ENCODE peak calls at places on chromosomes 16 and 17, in ten cellular contexts. H is fibroblast of lung, G is neural progenitor cell, W is GM12878, R is PC-3, D is MM.1S, V is astrocyte, T is endothelial cell of umbilical vein, C is HepG2, E is GM23248. X is an unnamed sample.

GRCh38 chr17:68674271-68674925 is 73.2 kb upstream of the FAM20A start:
- DNase-seq in H (no peak), V (no peak), G (no peak), T (no peak), E (no peak), D (no peak), W (no peak), R (no peak), C (no peak), X (no peak)

GRCh38 chr17:75950850-75951554 is 10.2 kb upstream of the FBF1 start:
- DNase-seq in T (peak; percentile 34), V (peak; percentile 49), D (no peak), H (peak; percentile 20), G (no peak), E (peak; percentile 30), W (no peak), R (no peak), C (no peak), X (no peak)

GRCh38 chr17:75945202-75945601 is 4.4 kb upstream of the FBF1 start:
- DNase-seq in V (no peak), H (no peak), W (no peak), T (no peak), D (no peak), E (no peak), C (no peak), R (no peak), G (no peak), X (no peak)

GRCh38 chr16:81593481-81593880 is 148.9 kb downstream of the CMIP start:
- DNase-seq in C (no peak), E (no peak), T (no peak), W (no peak), H (no peak), G (no peak), V (no peak), D (no peak), R (no peak), X (no peak)

GRCh38 chr16:76346210-76346609 is 69.0 kb downstream of the CNTNAP4 start:
- DNase-seq in E (no peak), V (no peak), D (no peak), G (no peak), T (no peak), R (no peak), H (no peak), W (no peak), C (no peak), X (no peak)

GRCh38 chr17:28763804-28764266 is 20.0 kb downstream of the TRAF4 start:
- DNase-seq in C (peak; percentile 68), T (peak; percentile 79), V (peak; percentile 44), H (peak; percentile 85), W (no peak), R (peak; percentile 85), E (peak; percentile 84), G (peak; percentile 76), D (peak; percentile 76), X (peak; percentile 66)

GRCh38 chr17:76027159-76027839 is at the start of gene EVPL:
- DNase-seq in E (no peak), R (peak; percentile 98), W (no peak), V (no peak), C (peak; percentile 79), G (no peak), H (no peak), D (no peak), T (no peak), X (no peak)

GRCh38 chr16:79081292-79082066 is 519.1 kb downstream of the MAF start:
- DNase-seq in H (no peak), G (no peak), E (no peak), D (no peak), T (no peak), V (no peak), W (no peak), C (peak; percentile 45), R (no peak), X (no peak)

GRCh38 chr16:52450906-52451305 is 96.0 kb downstream of the TOX3 start:
- DNase-seq in D (no peak), T (no peak), C (no peak), W (no peak), G (no peak), H (no peak), R (no peak), V (no peak), E (no peak), X (no peak)

GRCh38 chr17:36939059-36939943 is 2.0 kb downstream of the LHX1 start:
- DNase-seq in E (no peak), W (no peak), G (peak; percentile 45), R (no peak), C (no peak), H (no peak), T (no peak), D (no peak), V (no peak), X (no peak)

DNA sequence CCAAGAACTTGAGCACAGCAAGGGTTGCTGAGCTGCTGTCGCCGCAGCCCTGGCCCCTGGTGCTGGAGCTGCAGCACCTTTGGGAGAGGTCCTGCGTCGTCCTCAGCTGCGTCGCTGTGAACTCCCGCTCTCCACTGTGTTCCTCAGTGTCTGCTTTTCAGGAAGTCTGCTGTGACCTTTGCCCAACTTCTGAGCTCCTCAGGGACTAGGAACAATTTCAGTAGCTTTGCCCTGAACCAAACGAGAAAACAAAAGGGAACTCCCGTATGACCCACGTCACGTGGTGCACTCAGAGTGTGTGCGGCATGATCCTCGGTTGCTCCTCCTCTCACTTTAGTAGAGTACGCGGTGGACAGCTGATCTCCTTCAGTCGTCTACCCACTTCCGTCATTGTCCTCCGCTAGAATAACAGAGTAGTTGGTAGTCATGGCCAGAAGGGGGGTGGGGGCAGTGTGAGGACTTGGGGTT is 44.2 kb downstream of the WDR45B start:
- DNase-seq in C (no peak), D (no peak), W (no peak), R (no peak), V (no peak), H (peak; percentile 45), E (no peak), T (peak; percentile 36), G (no peak), X (no peak)
- H3K4me3 ChIP-seq in C (no peak overlapping the region), D (no peak overlapping the region), W (no peak overlapping the region), R (no peak overlapping the region), V (no peak overlapping the region), H (no peak overlapping the region), E (no peak overlapping the region), T (no peak overlapping the region), G (no peak overlapping the region), X (no peak overlapping the region)

GRCh38 chr16:73047536-73048291 is at the start of gene ZFHX3:
- DNase-seq in H (peak; percentile 68), V (no peak), C (peak; percentile 76), E (peak; percentile 83), W (no peak), T (peak; percentile 53), D (peak; percentile 56), R (peak; percentile 76), G (peak; percentile 89), X (no peak)
- H3K9ac ChIP-seq in H (peak within 1 kb of the TSS; percentile 83), V (peak within 1 kb of the TSS; percentile 87), C (peak within 1 kb of the TSS; percentile 92), E (peak within 1 kb of the TSS; percentile 88), W (peak within 1 kb of the TSS; percentile 69), T (peak within 1 kb of the TSS; percentile 86), D (no peak within 1 kb of the TSS), R (peak within 1 kb of the TSS; percentile 93), G (no peak within 1 kb of the TSS), X (peak within 1 kb of the TSS; percentile 53)

GRCh38 chr16:86496929-86497381 is 13.4 kb upstream of the FOXF1 start:
- DNase-seq in E (no peak), C (no peak), W (no peak), V (no peak), G (peak; percentile 58), H (no peak), R (no peak), D (no peak), T (no peak), X (no peak)

GRCh38 chr16:86499889-86500707 is 10.2 kb upstream of the FOXF1 start:
- DNase-seq in T (no peak), E (no peak), R (no peak), W (no peak), C (no peak), D (no peak), H (no peak), G (peak; percentile 52), V (no peak), X (no peak)

GRCh38 chr16:86497551-86498021 is 12.7 kb upstream of the FOXF1 start:
- DNase-seq in G (peak; percentile 92), H (no peak), E (no peak), W (no peak), C (no peak), R (no peak), T (no peak), V (no peak), D (no peak), X (no peak)

GRCh38 chr16:86498155-86498651 is 12.1 kb upstream of the FOXF1 start:
- DNase-seq in T (no peak), R (no peak), W (no peak), H (peak; percentile 34), D (no peak), C (no peak), E (no peak), V (no peak), G (peak; percentile 63), X (no peak)

GRCh38 chr16:86498661-86499493 is 11.4 kb upstream of the FOXF1 start:
- DNase-seq in W (no peak), E (no peak), T (no peak), G (peak; percentile 56), V (no peak), C (no peak), H (peak; percentile 63), R (no peak), D (no peak), X (no peak)
- TF ChIP-seq EZH2 in W (no peak), E (peak; percentile 76), T (peak; percentile 96), G (peak; percentile 99), V (peak; percentile 87), C (peak; percentile 54), H (no peak), R (no peak), D (no peak), X (peak; percentile 77)

GRCh38 chr16:85902366-85903155 is 3.6 kb downstream of the IRF8 start:
- DNase-seq in W (peak; percentile 92), R (no peak), H (no peak), C (no peak), T (no peak), G (peak; percentile 75), D (peak; percentile 93), E (no peak), V (no peak), X (no peak)
- H3K4me3 ChIP-seq in W (peak overlapping the region; percentile 99), R (no peak overlapping the region), H (no peak overlapping the region), C (no peak overlapping the region), T (no peak overlapping the region), G (no peak overlapping the region), D (peak overlapping the region; percentile 68), E (no peak overlapping the region), V (no peak overlapping the region), X (no peak overlapping the region)

X was measured in SK-N-MC.